ENCODE peak calls at places on chromosomes 3 and 15, in four cellular contexts. D is HCT116, L is transverse colon, F is uterus. U is an unnamed sample.

GRCh38 chr3:119301001-119301400 is 6.8 kb downstream of the ARHGAP31 start:
- DNase-seq in F (no peak), D (no peak), L (no peak), U (no peak)

GRCh38 chr3:17151598-17152373 is 267.0 kb downstream of the PLCL2 start:
- DNase-seq in F (no peak), D (no peak), L (peak; percentile 44), U (no peak)

GRCh38 chr15:75170711-75171341 is 30.9 kb upstream of the C15orf39 start:
- DNase-seq in D (no peak), L (no peak), F (no peak), U (no peak)

GRCh38 chr15:92268900-92269299 is 124.8 kb upstream of the ST8SIA2 start:
- DNase-seq in F (no peak), D (no peak), L (no peak), U (no peak)

GRCh38 chr3:4835616-4836043 is 143.6 kb upstream of the BHLHE40 start:
- DNase-seq in D (no peak), F (no peak), L (no peak), U (no peak)

GRCh38 chr15:66882251-66883020 is 180.4 kb downstream of the SMAD6 start:
- DNase-seq in F (peak; percentile 46), L (no peak), D (no peak), U (no peak)

GRCh38 chr3:143083781-143084180 is 35.8 kb upstream of the CHST2 start:
- DNase-seq in F (no peak), D (no peak), L (no peak), U (no peak)

GRCh38 chr3:115825046-115825445 is 201.7 kb downstream of the GAP43 start:
- DNase-seq in D (no peak), F (no peak), L (no peak), U (no peak)

GRCh38 chr15:67833504-67834248 is 6.2 kb downstream of the RNU6-1 start:
- DNase-seq in D (no peak), F (no peak), L (peak; percentile 52), U (no peak)

GRCh38 chr15:45642203-45642932 is 7.5 kb downstream of the SQOR start:
- DNase-seq in D (no peak), L (no peak), F (peak; percentile 31), U (no peak)

GRCh38 chr3:176906046-176906905 is 291.0 kb downstream of the TBL1XR1 start:
- DNase-seq in L (no peak), D (no peak), F (no peak), U (peak; percentile 59)

GRCh38 chr3:115169808-115170207 is 22.7 kb upstream of the ZBTB20 start:
- DNase-seq in F (no peak), L (no peak), D (no peak), U (no peak)

GRCh38 chr15:74252291-74253080 is 16.4 kb downstream of the CCDC33 start:
- DNase-seq in D (no peak), L (no peak), F (peak; percentile 26), U (no peak)

GRCh38 chr15:73010154-73011152 is 41.8 kb upstream of the NEO1 start:
- DNase-seq in D (no peak), F (no peak), L (no peak), U (no peak)

GRCh38 chr3:36408146-36408545 is 27.8 kb downstream of the STAC start:
- DNase-seq in L (no peak), F (no peak), D (no peak), U (no peak)

GRCh38 chr3:11244131-11244677 is 28.0 kb upstream of the ATG7 start:
- DNase-seq in F (no peak), D (no peak), L (no peak), U (no peak)

GRCh38 chr3:16767006-16767405 is 117.7 kb upstream of the PLCL2 start:
- DNase-seq in L (no peak), D (no peak), F (no peak), U (no peak)

GRCh38 chr15:77859491-77860060 is 217.9 kb downstream of the TBC1D2B start:
- DNase-seq in D (no peak), L (peak; percentile 82), F (no peak), U (no peak)

GRCh38 chr15:77851696-77852095 is 219.0 kb upstream of the LINGO1 start:
- DNase-seq in L (no peak), F (no peak), D (no peak), U (no peak)

GRCh38 chr3:25493786-25494185 is 65.7 kb downstream of the RARB start:
- DNase-seq in L (no peak), F (no peak), D (no peak), U (no peak)

GRCh38 chr3:139189943-139190342 is 145.3 kb upstream of the PRR23C start:
- DNase-seq in F (no peak), L (no peak), D (no peak), U (no peak)

GRCh38 chr3:128784228-128784627 is 58.2 kb downstream of the RAB7A start:
- DNase-seq in F (no peak), L (no peak), D (no peak), U (no peak)

GRCh38 chr3:42701371-42702065 is 1.1 kb downstream of the HHATL start:
- DNase-seq in D (no peak), L (peak; percentile 36), F (no peak), U (no peak)

GRCh38 chr3:143037867-143038266 is 36.5 kb downstream of the U2SURP start:
- DNase-seq in L (no peak), D (no peak), F (no peak), U (no peak)

GRCh38 chr15:99057697-99058420 is 47.0 kb upstream of the SYNM start:
- DNase-seq in F (no peak), L (no peak), D (no peak), U (no peak)

GRCh38 chr3:156400735-156401134 is 154.2 kb downstream of the SSR3 start:
- DNase-seq in F (no peak), L (no peak), D (no peak), U (no peak)

DNA sequence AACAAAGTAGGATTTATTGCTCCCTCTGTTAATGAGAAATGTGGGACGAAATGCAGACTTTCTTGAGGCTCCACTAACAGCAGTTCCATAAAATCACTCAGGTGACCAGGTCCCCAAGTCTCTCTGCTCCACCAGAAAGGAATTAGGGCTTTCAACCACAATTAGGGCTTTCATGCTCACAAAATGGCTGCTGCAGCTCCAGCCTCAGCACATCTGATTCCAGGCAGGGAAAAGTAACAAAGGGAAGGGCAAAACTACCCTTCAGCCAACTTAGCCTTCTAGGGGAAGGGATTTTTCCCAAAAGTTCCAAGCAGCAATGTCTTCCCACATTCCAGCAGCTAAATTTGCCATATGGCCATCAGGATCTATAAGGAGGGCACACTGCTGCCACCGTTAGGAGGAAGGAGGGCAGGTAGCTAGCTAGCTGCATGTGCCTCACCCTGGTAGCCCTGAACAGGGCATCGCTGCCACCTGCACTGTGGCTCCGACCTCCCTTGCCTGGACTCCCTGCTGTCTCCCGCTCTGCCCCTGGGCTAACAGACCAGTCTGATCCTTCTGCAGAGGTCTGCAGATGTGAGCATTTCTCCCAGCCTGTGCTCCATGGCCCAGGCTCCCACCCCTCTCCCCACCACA is 12.8 kb downstream of the CFAP100 start:
- DNase-seq in L (no peak), F (no peak), D (no peak), U (no peak)
- H3K4me3 ChIP-seq in L (no peak overlapping the region), F (no peak overlapping the region), D (no peak overlapping the region), U (no peak overlapping the region)

GRCh38 chr3:170869645-170870593 is at the start of gene RPL22L1:
- DNase-seq in L (peak; percentile 96), F (peak; percentile 92), D (peak; percentile 91), U (peak; percentile 94)
- TF ChIP-seq CTCF in L (no peak), F (peak; percentile 20), D (no peak), U (no peak)

GRCh38 chr3:193865879-193866480 is 270.0 kb upstream of the HES1 start:
- DNase-seq in D (no peak), F (no peak), L (no peak), U (no peak)

GRCh38 chr3:193861036-193861435 is 268.0 kb downstream of the OPA1 start:
- DNase-seq in D (no peak), F (no peak), L (no peak), U (no peak)

GRCh38 chr3:193865339-193865738 is 270.6 kb upstream of the HES1 start:
- DNase-seq in F (no peak), L (no peak), D (no peak), U (no peak)

GRCh38 chr3:193859195-193859594 is 266.2 kb downstream of the OPA1 start:
- DNase-seq in L (peak; percentile 72), F (no peak), D (no peak), U (no peak)

DNA sequence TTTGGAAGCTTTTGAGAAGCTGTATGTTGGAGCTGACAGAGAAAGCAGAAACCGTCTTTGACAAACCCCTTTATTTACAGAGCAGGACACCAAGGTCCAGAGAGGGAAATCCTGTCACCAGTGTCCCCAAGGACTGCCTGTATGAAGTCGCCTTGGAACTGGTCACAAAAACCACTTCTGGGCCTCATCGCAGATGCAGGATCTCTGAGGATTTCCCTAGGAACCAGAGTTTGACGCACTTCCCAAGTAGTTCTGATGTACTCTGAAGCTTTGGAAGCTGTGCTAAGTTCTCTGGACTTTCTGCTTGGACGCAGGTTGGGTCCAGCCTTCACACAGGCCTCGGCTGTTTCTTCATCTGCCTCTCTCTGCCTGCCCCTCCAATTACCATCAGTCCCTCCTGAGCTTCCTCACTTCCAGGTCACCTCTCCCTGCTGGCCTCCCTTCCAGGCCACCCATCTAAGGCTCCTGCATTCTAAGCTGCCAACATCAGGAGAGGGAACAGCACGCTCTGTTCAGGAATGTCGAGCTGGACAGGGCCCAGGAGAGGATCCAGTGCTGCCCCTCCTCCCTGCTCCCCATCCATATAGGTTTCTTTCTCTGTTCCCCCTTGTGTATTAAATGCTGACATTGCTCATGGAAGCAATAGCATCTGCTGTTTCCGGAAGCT is 270.8 kb downstream of the OPA1 start:
- DNase-seq in F (no peak), L (no peak), D (no peak), U (no peak)
- H3K4me3 ChIP-seq in F (no peak overlapping the region), L (no peak overlapping the region), D (no peak overlapping the region), U (no peak overlapping the region)

GRCh38 chr3:123369085-123369484 is 79.8 kb downstream of the ADCY5 start:
- DNase-seq in D (no peak), L (no peak), F (no peak), U (no peak)

GRCh38 chr3:123367467-123368154 is 81.3 kb downstream of the ADCY5 start:
- DNase-seq in L (no peak), F (no peak), D (no peak), U (no peak)

GRCh38 chr3:123370819-123371218 is 78.1 kb downstream of the ADCY5 start:
- DNase-seq in F (no peak), L (no peak), D (no peak), U (no peak)

GRCh38 chr3:123361019-123361418 is 87.9 kb downstream of the ADCY5 start:
- DNase-seq in F (no peak), L (no peak), D (no peak), U (no peak)

GRCh38 chr3:123365450-123366143 is 83.3 kb downstream of the ADCY5 start:
- DNase-seq in L (no peak), F (no peak), D (peak; percentile 33), U (no peak)
- TF ChIP-seq CTCF in L (peak; percentile 57), F (peak; percentile 29), D (peak; percentile 90), U (peak; percentile 60)

GRCh38 chr3:26621176-26621575 is 1.4 kb upstream of the LRRC3B start:
- DNase-seq in F (no peak), L (no peak), D (no peak), U (no peak)
- H3K4me3 ChIP-seq in F (no peak overlapping the region), L (no peak overlapping the region), D (no peak overlapping the region), U (no peak overlapping the region)